ENCODE peak calls at places on chromosomes 7 and 10, in five cellular contexts. Q is upper lobe of right lung, K is neural progenitor cell, R is transverse colon, W is bronchial epithelial cell. I is an unnamed sample.
A peak's percentile ranks its signal among the peaks of the same experiment; 100 is the strongest.

GRCh38 chr10:14574291-14574690 is 200.4 kb downstream of the FAM107B start:
- DNase-seq in R (no peak), K (no peak), Q (no peak), W (no peak), I (no peak)

GRCh38 chr7:138962561-138963270 is 18.5 kb downstream of the KIAA1549 start:
- DNase-seq in Q (no peak), K (no peak), R (no peak), W (no peak), I (no peak)

GRCh38 chr10:1156616-1156886 is 100.4 kb downstream of the WDR37 start:
- DNase-seq in Q (no peak), W (no peak), R (no peak), K (no peak), I (no peak)

GRCh38 chr7:100965723-100966541 is 3.4 kb upstream of the MUC12 start:
- DNase-seq in Q (peak; percentile 91), K (peak; percentile 99), W (peak; percentile 28), R (peak; percentile 91), I (peak; percentile 81)

GRCh38 chr10:123146892-123147634 is 873 bp upstream of the HMX2 start:
- DNase-seq in Q (no peak), R (no peak), W (no peak), K (no peak), I (no peak)

GRCh38 chr10:93288679-93289634 is 193.2 kb downstream of the MYOF start:
- DNase-seq in W (peak; percentile 75), R (peak; percentile 67), Q (peak; percentile 69), K (peak; percentile 90), I (peak; percentile 85)

GRCh38 chr10:114029655-114030054 is 14.0 kb upstream of the ADRB1 start:
- DNase-seq in K (no peak), R (no peak), Q (no peak), W (no peak), I (no peak)

GRCh38 chr10:13526952-13527863 is 1.6 kb downstream of the BEND7 start:
- DNase-seq in W (peak; percentile 91), K (peak; percentile 9), R (no peak), Q (no peak), I (no peak)

GRCh38 chr10:32140403-32140802 is 84.2 kb upstream of the KIF5B start:
- DNase-seq in R (no peak), Q (no peak), W (no peak), K (no peak), I (no peak)

GRCh38 chr7:34596887-34597286 is 61.1 kb upstream of the NPSR1 start:
- DNase-seq in Q (no peak), W (peak; percentile 39), K (peak; percentile 20), R (no peak), I (no peak)

GRCh38 chr10:5659702-5660528 is 6.5 kb downstream of the ASB13 start:
- DNase-seq in Q (peak; percentile 76), K (no peak), R (peak; percentile 63), W (peak; percentile 84), I (peak; percentile 69)

GRCh38 chr10:71713135-71714040 is 6.2 kb downstream of the C10orf105 start:
- DNase-seq in R (peak; percentile 69), Q (peak; percentile 79), K (no peak), W (peak; percentile 89), I (peak; percentile 76)